ENCODE peak calls at places on chromosome 17, in seven cellular contexts. C, K, Y, B, I, E and X are unnamed samples.

GRCh38 chr17:81710514-81711308 is 1.4 kb upstream of the SLC25A10 start:
- DNase-seq in C (no peak), K (no peak), Y (no peak), B (no peak), I (no peak), E (no peak), X (no peak)

GRCh38 chr17:80847506-80848230 is 144.0 kb upstream of the CHMP6 start:
- DNase-seq in C (no peak), K (no peak), Y (no peak), B (peak), I (no peak), E (peak), X (no peak)

GRCh38 chr17:35022536-35023063 is 40.9 kb downstream of the RFFL start:
- DNase-seq in C (peak), K (peak), Y (peak), B (peak), I (no peak), E (peak), X (no peak)

GRCh38 chr17:71802663-71803062 is 318.2 kb upstream of the SOX9 start:
- DNase-seq in C (no peak), K (no peak), Y (no peak), B (no peak), I (no peak), E (no peak), X (no peak)

GRCh38 chr17:50794361-50794760 is 27.0 kb upstream of the ANKRD40CL start:
- DNase-seq in C (no peak), K (no peak), Y (no peak), B (no peak), I (no peak), E (no peak), X (no peak)

GRCh38 chr17:56870163-56870651 is 36.3 kb downstream of the DGKE start:
- DNase-seq in C (no peak), K (no peak), Y (no peak), B (no peak), I (no peak), E (no peak), X (no peak)

GRCh38 chr17:9274973-9275372 is 253.7 kb downstream of the NTN1 start:
- DNase-seq in C (no peak), K (no peak), Y (no peak), B (no peak), I (no peak), E (no peak), X (no peak)

GRCh38 chr17:76997981-76998531 is 129.9 kb downstream of the MGAT5B start:
- DNase-seq in C (no peak), K (no peak), Y (no peak), B (peak), I (no peak), E (peak), X (no peak)

GRCh38 chr17:10771142-10771541 is 32.8 kb downstream of the TMEM238L start:
- DNase-seq in C (no peak), K (no peak), Y (no peak), B (no peak), I (no peak), E (no peak), X (no peak)

GRCh38 chr17:31490991-31491793 is 99.7 kb downstream of the RAB11FIP4 start:
- DNase-seq in C (no peak), K (no peak), Y (no peak), B (no peak), I (no peak), E (no peak), X (no peak)

GRCh38 chr17:14222611-14223010 is 14.1 kb downstream of the CDRT15 start:
- DNase-seq in C (no peak), K (no peak), Y (no peak), B (no peak), I (no peak), E (no peak), X (no peak)

GRCh38 chr17:6374761-6375312 is 60.1 kb downstream of the AIPL1 start:
- DNase-seq in C (no peak), K (no peak), Y (peak), B (no peak), I (no peak), E (peak), X (no peak)

GRCh38 chr17:43673516-43674323 is 12.0 kb upstream of the MEOX1 start:
- DNase-seq in C (peak), K (peak), Y (peak), B (peak), I (peak), E (peak), X (peak)

GRCh38 chr17:7589891-7590611 is at the start of gene SOX15:
- DNase-seq in C (no peak), K (no peak), Y (peak), B (no peak), I (peak), E (no peak), X (no peak)

GRCh38 chr17:31318298-31319190 is 2.9 kb downstream of the EVI2A start:
- DNase-seq in C (peak), K (peak), Y (peak), B (peak), I (peak), E (peak), X (no peak)

GRCh38 chr17:537133-537532 is 177.5 kb downstream of the VPS53 start:
- DNase-seq in C (no peak), K (no peak), Y (no peak), B (no peak), I (no peak), E (no peak), X (no peak)

GRCh38 chr17:73952498-73953205 is 250.8 kb upstream of the RPL38 start:
- DNase-seq in C (peak), K (no peak), Y (no peak), B (no peak), I (no peak), E (peak), X (no peak)

GRCh38 chr17:66165537-66166123 is 26.3 kb downstream of the CEP112 start:
- DNase-seq in C (no peak), K (peak), Y (peak), B (peak), I (peak), E (no peak), X (no peak)

GRCh38 chr17:67477687-67478086 is 100.6 kb downstream of the PITPNC1 start:
- DNase-seq in C (no peak), K (peak), Y (peak), B (peak), I (no peak), E (peak), X (no peak)

GRCh38 chr17:27591986-27592385 is 39.0 kb upstream of the LGALS9 start:
- DNase-seq in C (no peak), K (no peak), Y (no peak), B (no peak), I (no peak), E (no peak), X (no peak)

GRCh38 chr17:78341559-78342437 is 18.1 kb downstream of the SOCS3 start:
- DNase-seq in C (peak), K (peak), Y (peak), B (no peak), I (no peak), E (peak), X (no peak)

GRCh38 chr17:79974786-79975497 is 60.7 kb downstream of the TBC1D16 start:
- DNase-seq in C (no peak), K (no peak), Y (no peak), B (no peak), I (no peak), E (peak), X (no peak)

GRCh38 chr17:28008526-28008925 is 34.0 kb upstream of the NLK start:
- DNase-seq in C (peak), K (peak), Y (peak), B (no peak), I (no peak), E (no peak), X (no peak)

GRCh38 chr17:13086142-13086769 is 68.4 kb upstream of the ELAC2 start:
- DNase-seq in C (no peak), K (peak), Y (no peak), B (no peak), I (no peak), E (no peak), X (no peak)

GRCh38 chr17:33038740-33039139 is 47.1 kb downstream of the SPACA3 start:
- DNase-seq in C (peak), K (peak), Y (no peak), B (no peak), I (no peak), E (no peak), X (no peak)

GRCh38 chr17:61448042-61448441 is 4.2 kb upstream of the TBX4 start:
- DNase-seq in C (no peak), K (no peak), Y (no peak), B (no peak), I (no peak), E (no peak), X (no peak)

GRCh38 chr17:77404812-77405581 is 264.2 kb downstream of the SEC14L1 start:
- DNase-seq in C (peak), K (peak), Y (peak), B (peak), I (no peak), E (peak), X (no peak)

GRCh38 chr17:33390479-33391027 is 97.5 kb upstream of the ASIC2 start:
- DNase-seq in C (no peak), K (no peak), Y (no peak), B (no peak), I (no peak), E (no peak), X (no peak)

GRCh38 chr17:50699410-50699809 is 8.3 kb downstream of the ANKRD40 start:
- DNase-seq in C (no peak), K (no peak), Y (no peak), B (no peak), I (no peak), E (no peak), X (no peak)

GRCh38 chr17:21355586-21355985 is 20.6 kb upstream of the KCNJ12 start:
- DNase-seq in C (no peak), K (no peak), Y (no peak), B (no peak), I (no peak), E (no peak), X (no peak)

GRCh38 chr17:68396226-68396780 is 61.0 kb downstream of the WIPI1 start:
- DNase-seq in C (no peak), K (no peak), Y (no peak), B (no peak), I (no peak), E (no peak), X (no peak)

GRCh38 chr17:81200695-81201580 is 21.8 kb downstream of the CEP131 start:
- DNase-seq in C (peak), K (peak), Y (peak), B (no peak), I (no peak), E (no peak), X (no peak)

GRCh38 chr17:33389506-33390141 is 96.5 kb upstream of the ASIC2 start:
- DNase-seq in C (no peak), K (no peak), Y (no peak), B (no peak), I (no peak), E (no peak), X (no peak)

GRCh38 chr17:75102385-75102821 is 7.4 kb upstream of the ARMC7 start:
- DNase-seq in C (no peak), K (no peak), Y (no peak), B (no peak), I (no peak), E (no peak), X (no peak)

GRCh38 chr17:4492762-4493561 is 5.7 kb upstream of the SPNS2 start:
- DNase-seq in C (no peak), K (peak), Y (no peak), B (peak), I (no peak), E (no peak), X (no peak)

GRCh38 chr17:52419256-52419655 is 260.7 kb upstream of the CA10 start:
- DNase-seq in C (no peak), K (no peak), Y (no peak), B (no peak), I (no peak), E (no peak), X (no peak)

GRCh38 chr17:27783951-27784350 is 16.4 kb downstream of the NOS2 start:
- DNase-seq in C (no peak), K (no peak), Y (no peak), B (no peak), I (no peak), E (no peak), X (no peak)

GRCh38 chr17:182164-182751 is 808 bp upstream of the DOC2B start:
- DNase-seq in C (no peak), K (no peak), Y (no peak), B (no peak), I (no peak), E (no peak), X (no peak)

GRCh38 chr17:14926526-14927122 is 338.5 kb downstream of the PMP22 start:
- DNase-seq in C (peak), K (peak), Y (peak), B (peak), I (peak), E (peak), X (no peak)